ENCODE peak calls at places on chromosomes 16 and 17, in nine cellular contexts. K, R, W, F, L, O, T, B and U are unnamed samples.

GRCh38 chr16:87356491-87356853 is 27.1 kb downstream of the FBXO31 start:
- DNase-seq in R (no peak), B (no peak), F (no peak), O (no peak), W (no peak), L (no peak), K (no peak), T (no peak), U (no peak)

GRCh38 chr17:16480995-16481394 is 11.0 kb downstream of the LRRC75A start:
- DNase-seq in O (no peak), K (no peak), W (no peak), B (no peak), F (no peak), T (no peak), L (no peak), R (no peak), U (no peak)

GRCh38 chr16:57658130-57658877 is 9.8 kb upstream of the ADGRG3 start:
- DNase-seq in F (no peak), B (no peak), L (no peak), R (no peak), K (no peak), O (no peak), T (no peak), W (no peak), U (no peak)

GRCh38 chr17:17900615-17901520 is 64.1 kb upstream of the SREBF1 start:
- DNase-seq in R (no peak), L (peak), T (peak), B (peak), K (peak), O (no peak), W (peak), F (no peak), U (peak)

GRCh38 chr16:14375132-14375491 is 254.9 kb downstream of the PARN start:
- DNase-seq in T (no peak), O (no peak), F (no peak), B (no peak), L (no peak), R (no peak), K (no peak), W (no peak), U (no peak)

GRCh38 chr17:59345476-59345875 is 14.0 kb downstream of the YPEL2 start:
- DNase-seq in R (no peak), F (no peak), L (no peak), O (no peak), W (no peak), T (no peak), B (peak), K (no peak), U (no peak)

GRCh38 chr17:1227917-1228751 is 42.1 kb upstream of the BHLHA9 start:
- DNase-seq in W (no peak), K (peak), L (no peak), B (no peak), F (no peak), R (no peak), T (no peak), O (no peak), U (no peak)

GRCh38 chr16:47143329-47143676 is 442 bp downstream of the NETO2 start:
- DNase-seq in K (peak), O (peak), F (peak), R (no peak), T (peak), L (peak), W (no peak), B (peak), U (no peak)

GRCh38 chr16:19694989-19695388 is 23.0 kb downstream of the KNOP1 start:
- DNase-seq in B (no peak), T (no peak), F (no peak), L (no peak), R (no peak), O (no peak), K (no peak), W (no peak), U (no peak)

GRCh38 chr17:49447603-49448325 is 33.1 kb upstream of the PHB1 start:
- DNase-seq in O (no peak), F (no peak), R (no peak), T (peak), B (no peak), K (no peak), W (no peak), L (no peak), U (no peak)

GRCh38 chr16:12661656-12662172 is 142.0 kb downstream of the CPPED1 start:
- DNase-seq in O (no peak), W (no peak), K (no peak), L (peak), B (peak), F (peak), R (no peak), T (peak), U (no peak)

GRCh38 chr16:24635900-24636610 is 93.4 kb upstream of the TNRC6A start:
- DNase-seq in W (no peak), B (peak), F (no peak), K (peak), O (no peak), T (peak), R (no peak), L (peak), U (no peak)

GRCh38 chr17:2959371-2960130 is 103.9 kb downstream of the OR1D5 start:
- DNase-seq in L (no peak), R (no peak), F (no peak), W (no peak), B (no peak), T (no peak), O (no peak), K (no peak), U (no peak)

GRCh38 chr16:57694556-57695377 is at the start of gene DRC7:
- DNase-seq in O (no peak), W (no peak), T (peak), K (no peak), B (peak), R (peak), L (peak), F (peak), U (no peak)

GRCh38 chr16:29736764-29737163 is 9.0 kb downstream of the C16orf54 start:
- DNase-seq in F (no peak), T (no peak), K (no peak), W (no peak), O (no peak), B (no peak), R (no peak), L (no peak), U (no peak)

GRCh38 chr16:10866196-10866976 is 10.6 kb upstream of the CIITA start:
- DNase-seq in B (no peak), K (no peak), F (no peak), T (no peak), W (no peak), O (no peak), L (no peak), R (no peak), U (no peak)

GRCh38 chr16:26605872-26606271 is 460.9 kb upstream of the C16orf82 start:
- DNase-seq in O (no peak), L (no peak), W (peak), K (no peak), F (no peak), B (no peak), T (no peak), R (no peak), U (no peak)

GRCh38 chr17:74385201-74385600 is 17.9 kb downstream of the GPR142 start:
- DNase-seq in O (no peak), L (no peak), K (no peak), T (no peak), W (no peak), R (no peak), B (no peak), F (no peak), U (no peak)

GRCh38 chr16:12723681-12724080 is 80.0 kb downstream of the CPPED1 start:
- DNase-seq in K (no peak), O (no peak), F (no peak), R (no peak), L (no peak), W (no peak), B (peak), T (no peak), U (no peak)

GRCh38 chr16:88754912-88755744 is 29.9 kb downstream of the PIEZO1 start:
- DNase-seq in O (no peak), W (no peak), R (no peak), F (peak), B (peak), K (no peak), L (no peak), T (peak), U (no peak)

GRCh38 chr16:79769320-79770243 is 169.0 kb upstream of the MAF start:
- DNase-seq in W (no peak), T (no peak), O (no peak), K (no peak), L (no peak), F (no peak), B (no peak), R (no peak), U (no peak)

GRCh38 chr16:67248401-67249177 is at the start of gene SLC9A5:
- DNase-seq in W (no peak), O (peak), K (peak), F (peak), R (no peak), T (no peak), L (no peak), B (no peak), U (no peak)

GRCh38 chr16:86363057-86363490 is 147.3 kb upstream of the FOXF1 start:
- DNase-seq in F (no peak), L (peak), O (no peak), B (peak), T (peak), W (no peak), K (no peak), R (no peak), U (no peak)

GRCh38 chr17:33811006-33811760 is 443.9 kb upstream of the CCL2 start:
- DNase-seq in L (no peak), K (no peak), F (no peak), W (no peak), T (no peak), B (no peak), R (no peak), O (no peak), U (no peak)

GRCh38 chr17:72978593-72979218 is 113.8 kb downstream of the SLC39A11 start:
- DNase-seq in F (no peak), R (no peak), L (no peak), T (peak), K (no peak), B (no peak), O (no peak), W (no peak), U (no peak)

GRCh38 chr17:3715296-3715695 is 8.4 kb upstream of the HASPIN start:
- DNase-seq in R (no peak), T (no peak), B (no peak), O (no peak), L (no peak), F (no peak), W (no peak), K (no peak), U (no peak)

GRCh38 chr17:64679710-64680216 is 17.7 kb upstream of the SMURF2 start:
- DNase-seq in F (no peak), K (no peak), L (peak), R (no peak), O (no peak), W (no peak), T (peak), B (peak), U (no peak)

GRCh38 chr16:75593825-75594820 is 27.9 kb downstream of the GABARAPL2 start:
- DNase-seq in R (no peak), F (no peak), K (no peak), B (peak), T (peak), W (no peak), O (no peak), L (no peak), U (no peak)

GRCh38 chr16:48321307-48322036 is 63.7 kb downstream of the SIAH1 start:
- DNase-seq in R (no peak), K (no peak), T (peak), F (no peak), O (peak), W (no peak), B (peak), L (no peak), U (no peak)